ENCODE peak calls at places on chromosomes 7 and 10, in seven cellular contexts. J, E, P, N, O, S and C are unnamed samples.

GRCh38 chr10:128811943-128812342 is 655.1 kb upstream of the MGMT start:
- DNase-seq in J (no peak), E (no peak), P (no peak), N (no peak), O (no peak), S (no peak), C (no peak)

GRCh38 chr7:137283147-137283546 is 60.4 kb downstream of the PTN start:
- DNase-seq in J (no peak), E (no peak), P (no peak), N (no peak), O (no peak), S (no peak), C (no peak)

GRCh38 chr7:45073031-45073842 is 15.5 kb downstream of the NACAD start:
- DNase-seq in J (no peak), E (no peak), P (no peak), N (no peak), O (peak; percentile 59), S (no peak), C (peak; percentile 41)

GRCh38 chr7:29102554-29103151 is 43.7 kb downstream of the CPVL start:
- DNase-seq in J (peak; percentile 70), E (no peak), P (no peak), N (peak; percentile 77), O (peak; percentile 83), S (peak; percentile 74), C (peak; percentile 81)

GRCh38 chr7:75951506-75951905 is 36.6 kb downstream of the POR start:
- DNase-seq in J (peak; percentile 87), E (peak; percentile 68), P (peak; percentile 33), N (no peak), O (no peak), S (no peak), C (peak; percentile 85)

GRCh38 chr7:2883101-2883500 is 39.0 kb upstream of the GNA12 start:
- DNase-seq in J (no peak), E (no peak), P (no peak), N (no peak), O (no peak), S (no peak), C (no peak)

GRCh38 chr10:74333174-74333573 is 182.2 kb downstream of the ADK start:
- DNase-seq in J (peak; percentile 93), E (no peak), P (peak; percentile 72), N (no peak), O (no peak), S (no peak), C (peak; percentile 23)

GRCh38 chr10:72170263-72170662 is 45.5 kb upstream of the ANAPC16 start:
- DNase-seq in J (no peak), E (no peak), P (no peak), N (peak; percentile 87), O (no peak), S (peak; percentile 81), C (peak; percentile 15)

GRCh38 chr7:158662610-158663427 is 41.8 kb downstream of the NCAPG2 start:
- DNase-seq in J (no peak), E (no peak), P (no peak), N (no peak), O (no peak), S (no peak), C (no peak)

GRCh38 chr7:95772298-95772770 is at the start of gene DYNC1I1:
- DNase-seq in J (peak; percentile 46), E (peak; percentile 7), P (no peak), N (peak; percentile 47), O (peak; percentile 91), S (peak; percentile 62), C (peak; percentile 66)

GRCh38 chr7:2037805-2038635 is 194.7 kb downstream of the MAD1L1 start:
- DNase-seq in J (peak; percentile 29), E (no peak), P (no peak), N (peak; percentile 38), O (peak; percentile 67), S (no peak), C (peak; percentile 62)

GRCh38 chr10:75469018-75469616 is 37.7 kb downstream of the LRMDA start:
- DNase-seq in J (peak; percentile 99), E (no peak), P (peak; percentile 83), N (no peak), O (no peak), S (peak; percentile 13), C (peak; percentile 91)

GRCh38 chr7:37031571-37032257 is 307.4 kb upstream of the AOAH start:
- DNase-seq in J (peak; percentile 99), E (peak; percentile 100), P (peak; percentile 97), N (peak; percentile 56), O (peak; percentile 82), S (peak; percentile 54), C (peak; percentile 99)

GRCh38 chr7:156334636-156335035 is 305.9 kb upstream of the RNF32 start:
- DNase-seq in J (no peak), E (no peak), P (no peak), N (no peak), O (no peak), S (no peak), C (no peak)

DNA sequence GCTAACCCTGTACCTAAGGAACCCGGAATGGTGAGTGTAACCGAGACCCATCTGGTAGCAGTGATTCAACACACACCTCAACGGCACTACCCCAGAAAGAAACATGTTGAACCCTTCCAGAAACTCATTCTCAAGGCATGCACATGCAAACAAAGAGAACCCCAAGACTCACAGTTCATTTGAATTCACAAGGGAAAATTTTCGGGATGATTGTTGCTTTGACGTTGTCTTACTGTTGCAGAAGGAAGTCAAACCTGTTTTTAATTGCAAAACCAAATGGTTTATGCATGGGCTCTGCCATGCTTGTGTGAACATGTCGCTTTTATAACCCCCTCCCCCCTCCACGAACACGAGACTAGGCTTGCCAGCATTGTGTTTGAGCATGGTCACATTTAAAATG is 539.7 kb downstream of the GATA3 start:
- DNase-seq in J (no peak), E (no peak), P (no peak), N (no peak), O (no peak), S (no peak), C (no peak)
- H3K4me3 ChIP-seq in J (no peak overlapping the region), E (no peak overlapping the region), P (no peak overlapping the region), N (no peak overlapping the region), O (no peak overlapping the region), S (no peak overlapping the region), C (no peak overlapping the region)

DNA sequence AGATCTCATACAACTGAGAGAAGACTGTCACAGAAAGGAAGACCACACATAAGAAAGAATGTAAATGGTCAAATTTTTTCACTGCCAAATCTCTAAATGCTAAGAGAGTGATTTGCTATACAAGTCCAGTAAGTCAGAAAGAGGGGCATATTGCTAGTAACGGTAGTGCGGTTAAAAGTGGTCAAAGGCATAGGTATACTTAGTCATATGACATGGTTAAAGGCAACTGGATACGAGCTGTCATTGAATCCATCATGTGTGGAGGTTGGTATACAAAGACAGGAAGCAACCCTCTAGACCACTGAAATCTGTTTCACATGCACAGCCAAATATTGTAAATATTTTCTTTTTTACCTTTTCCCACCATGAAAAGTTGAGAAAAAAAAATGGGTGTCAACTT is 4.8 kb downstream of the INHBA start:
- DNase-seq in J (no peak), E (no peak), P (no peak), N (no peak), O (no peak), S (no peak), C (peak; percentile 34)
- H3K4me3 ChIP-seq in J (peak overlapping the region; percentile 71), E (peak overlapping the region; percentile 55), P (peak overlapping the region; percentile 91), N (no peak overlapping the region), O (peak overlapping the region; percentile 63), S (no peak overlapping the region), C (peak overlapping the region; percentile 72)

GRCh38 chr10:124094419-124094785 is 1.0 kb upstream of the CHST15 start:
- DNase-seq in J (no peak), E (no peak), P (no peak), N (peak; percentile 36), O (no peak), S (peak; percentile 33), C (no peak)
- H3K4me3 ChIP-seq in J (no peak overlapping the region), E (no peak overlapping the region), P (no peak overlapping the region), N (no peak overlapping the region), O (no peak overlapping the region), S (peak overlapping the region; percentile 52), C (peak overlapping the region; percentile 64)

GRCh38 chr10:100570518-100570865 is 34.7 kb downstream of the HIF1AN start:
- DNase-seq in J (no peak), E (no peak), P (no peak), N (no peak), O (no peak), S (no peak), C (no peak)

GRCh38 chr10:100567826-100568225 is 32.1 kb downstream of the HIF1AN start:
- DNase-seq in J (no peak), E (no peak), P (no peak), N (no peak), O (no peak), S (no peak), C (no peak)

GRCh38 chr10:100571069-100571817 is 35.5 kb downstream of the HIF1AN start:
- DNase-seq in J (no peak), E (no peak), P (no peak), N (no peak), O (no peak), S (no peak), C (no peak)

GRCh38 chr10:100568937-100569336 is 33.2 kb downstream of the HIF1AN start:
- DNase-seq in J (no peak), E (no peak), P (no peak), N (no peak), O (no peak), S (no peak), C (no peak)

DNA sequence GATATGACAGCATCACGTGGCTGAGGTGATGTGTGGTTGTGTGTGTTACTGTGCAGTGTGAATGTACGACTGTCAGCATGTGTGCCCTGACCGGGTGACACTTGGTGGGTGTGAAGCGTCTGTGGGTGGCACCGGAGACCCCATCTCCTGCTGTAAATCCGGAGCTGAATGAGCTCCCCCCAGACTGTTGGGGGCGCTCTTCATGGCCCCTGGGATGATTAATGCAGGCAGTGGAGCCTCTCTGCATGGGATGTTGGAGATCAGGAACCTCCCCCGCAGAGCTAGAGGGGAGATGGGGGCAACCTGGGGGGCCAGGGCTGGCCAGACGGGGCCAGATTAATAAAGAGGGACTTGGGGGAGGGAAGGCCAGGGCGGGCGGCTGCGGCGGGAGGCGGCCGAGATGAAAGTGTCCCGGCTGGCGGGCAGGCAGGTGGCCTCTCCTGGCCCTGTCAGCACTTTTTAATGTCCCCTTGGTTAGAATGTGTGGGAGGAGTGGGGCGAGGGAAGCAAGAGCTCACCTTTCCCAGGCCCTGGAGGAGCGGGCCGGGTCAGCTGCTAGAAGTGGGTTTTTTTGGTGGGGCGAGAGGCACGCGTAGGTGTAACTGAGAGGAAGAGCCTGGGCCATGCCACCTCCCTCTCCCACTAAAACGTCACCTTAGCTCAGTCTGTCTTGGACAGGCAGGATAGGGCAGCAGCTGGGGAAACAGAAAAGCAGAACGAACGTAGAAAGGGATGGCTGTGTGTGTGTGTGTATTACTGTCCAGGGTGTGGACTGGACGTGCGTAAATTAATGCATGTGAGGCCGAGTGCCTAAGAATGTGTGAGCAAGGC is 34.2 kb downstream of the HIF1AN start:
- DNase-seq in J (no peak), E (no peak), P (no peak), N (no peak), O (no peak), S (no peak), C (no peak)
- H3K4me3 ChIP-seq in J (no peak overlapping the region), E (peak overlapping the region; percentile 41), P (no peak overlapping the region), N (no peak overlapping the region), O (no peak overlapping the region), S (peak overlapping the region; percentile 6), C (no peak overlapping the region)